ENCODE peak calls at places on chromosomes 3 and 15, in five cellular contexts. Z, F, D, L and M are unnamed samples.

GRCh38 chr3:169278092-169278491 is 385.4 kb downstream of the MECOM start:
- DNase-seq in Z (peak), L (no peak), D (no peak), F (no peak), M (no peak)

GRCh38 chr3:105827959-105828358 is 40.9 kb downstream of the CBLB start:
- DNase-seq in Z (peak), L (peak), D (no peak), F (peak), M (peak)

GRCh38 chr3:9153763-9154601 is 95.5 kb downstream of the SRGAP3 start:
- DNase-seq in D (no peak), F (no peak), L (peak), Z (peak), M (peak)

GRCh38 chr3:87674397-87675161 is 384.2 kb downstream of the CGGBP1 start:
- DNase-seq in Z (no peak), L (no peak), F (no peak), D (no peak), M (no peak)

GRCh38 chr15:93973287-93973686 is 258.1 kb upstream of the MCTP2 start:
- DNase-seq in F (no peak), Z (no peak), D (no peak), L (peak), M (no peak)

GRCh38 chr15:72112111-72112510 is 5.8 kb downstream of the MYO9A start:
- DNase-seq in L (no peak), F (no peak), D (no peak), Z (no peak), M (no peak)

GRCh38 chr3:53534996-53535395 is 40.6 kb downstream of the CACNA1D start:
- DNase-seq in F (no peak), Z (no peak), D (no peak), L (no peak), M (no peak)

GRCh38 chr3:175397407-175397806 is 538.3 kb downstream of the NAALADL2 start:
- DNase-seq in F (no peak), D (no peak), Z (no peak), L (no peak), M (peak)

GRCh38 chr3:64523324-64523723 is 164.5 kb downstream of the ADAMTS9 start:
- DNase-seq in F (no peak), D (no peak), Z (no peak), L (no peak), M (no peak)

GRCh38 chr3:4584537-4585249 is 91.5 kb downstream of the ITPR1 start:
- DNase-seq in D (peak), Z (no peak), L (peak), F (peak), M (no peak)

GRCh38 chr3:2099028-2099671 is 484 bp downstream of the CNTN4 start:
- DNase-seq in L (no peak), F (no peak), D (no peak), Z (no peak), M (no peak)

GRCh38 chr15:39583586-39584265 is 2.8 kb downstream of the THBS1 start:
- DNase-seq in D (no peak), Z (peak), L (peak), F (peak), M (no peak)

GRCh38 chr3:34357461-34357860 is 559.0 kb downstream of the PDCD6IP start:
- DNase-seq in D (no peak), F (no peak), Z (no peak), L (no peak), M (no peak)

GRCh38 chr15:90022905-90023700 is 22.0 kb downstream of the ZNF710 start:
- DNase-seq in L (no peak), D (no peak), Z (no peak), F (no peak), M (no peak)

GRCh38 chr3:194285859-194286197 is 65.3 kb downstream of the CPN2 start:
- DNase-seq in F (no peak), D (no peak), Z (peak), L (peak), M (no peak)

GRCh38 chr3:129702934-129703712 is 96.6 kb upstream of the PLXND1 start:
- DNase-seq in L (no peak), F (peak), D (no peak), Z (peak), M (no peak)

GRCh38 chr15:23395832-23396231 is 41.3 kb downstream of the GOLGA8S start:
- DNase-seq in Z (no peak), L (no peak), F (no peak), D (no peak), M (no peak)

GRCh38 chr3:46848271-46849097 is 14.8 kb downstream of the MYL3 start:
- DNase-seq in Z (peak), F (no peak), D (no peak), L (peak), M (no peak)

GRCh38 chr15:98888839-98889479 is 118.6 kb downstream of the PGPEP1L start:
- DNase-seq in D (no peak), L (no peak), F (peak), Z (peak), M (peak)